ENCODE peak calls at places on chromosomes 1 and 21, in seven cellular contexts. V is C1 segment of cervical spinal cord, F is T47D, C is cardiac fibroblast, H is upper lobe of right lung, X is HAP-1, N is GM12865. T is an unnamed sample.

GRCh38 chr1:162380061-162380846 is 1.3 kb upstream of the C1orf226 start:
- DNase-seq in V (no peak), F (no peak), C (no peak), H (no peak), X (no peak), N (no peak), T (no peak)

GRCh38 chr1:7511381-7511780 is 259.7 kb upstream of the VAMP3 start:
- DNase-seq in V (no peak), F (no peak), C (no peak), H (no peak), X (no peak), N (no peak), T (no peak)

GRCh38 chr1:31368611-31369107 is 4.2 kb downstream of the FABP3 start:
- DNase-seq in V (no peak), F (peak), C (no peak), H (no peak), X (no peak), N (no peak), T (no peak)

GRCh38 chr21:38468989-38469388 is 29.3 kb downstream of the ERG start:
- DNase-seq in V (no peak), F (no peak), C (no peak), H (no peak), X (no peak), N (no peak), T (peak)

GRCh38 chr1:94504601-94505000 is 37.0 kb downstream of the F3 start:
- DNase-seq in V (no peak), F (no peak), C (no peak), H (no peak), X (no peak), N (no peak), T (no peak)

GRCh38 chr21:39754811-39755210 is 9.8 kb downstream of the IGSF5 start:
- DNase-seq in V (no peak), F (no peak), C (no peak), H (no peak), X (no peak), N (no peak), T (no peak)

GRCh38 chr1:153506831-153507413 is 28.9 kb downstream of the S100A6 start:
- DNase-seq in V (no peak), F (no peak), C (peak), H (peak), X (no peak), N (no peak), T (peak)

GRCh38 chr21:18716578-18717138 is 313.1 kb upstream of the TMPRSS15 start:
- DNase-seq in V (no peak), F (peak), C (no peak), H (no peak), X (no peak), N (no peak), T (no peak)

GRCh38 chr1:12173631-12174121 is 6.9 kb downstream of the TNFRSF1B start:
- DNase-seq in V (no peak), F (no peak), C (no peak), H (no peak), X (no peak), N (peak), T (no peak)

GRCh38 chr1:114854693-114855320 is at the start of gene SYCP1:
- DNase-seq in V (no peak), F (no peak), C (no peak), H (no peak), X (no peak), N (no peak), T (peak)

GRCh38 chr1:167489581-167490340 is 28.6 kb downstream of the CD247 start:
- DNase-seq in V (no peak), F (no peak), C (no peak), H (no peak), X (no peak), N (no peak), T (no peak)

GRCh38 chr1:34360574-34360973 is 183.9 kb downstream of the C1orf94 start:
- DNase-seq in V (no peak), F (no peak), C (no peak), H (no peak), X (no peak), N (peak), T (no peak)

GRCh38 chr1:171863531-171863930 is 22.2 kb downstream of the DNM3 start:
- DNase-seq in V (no peak), F (no peak), C (no peak), H (no peak), X (no peak), N (no peak), T (no peak)

GRCh38 chr1:222711319-222712252 is 705 bp downstream of the AIDA start:
- DNase-seq in V (peak), F (peak), C (peak), H (peak), X (peak), N (peak), T (peak)

GRCh38 chr21:36297938-36298572 is 21.9 kb upstream of the MORC3 start:
- DNase-seq in V (no peak), F (peak), C (peak), H (peak), X (no peak), N (peak), T (no peak)

GRCh38 chr1:56535949-56536348 is 43.4 kb downstream of the PLPP3 start:
- DNase-seq in V (no peak), F (no peak), C (no peak), H (no peak), X (no peak), N (no peak), T (no peak)

GRCh38 chr1:156836041-156836654 is 19.5 kb upstream of the SH2D2A start:
- DNase-seq in V (no peak), F (no peak), C (no peak), H (no peak), X (no peak), N (peak), T (no peak)

GRCh38 chr21:30340714-30341573 is 3.5 kb upstream of the KRTAP27-1 start:
- DNase-seq in V (no peak), F (peak), C (peak), H (no peak), X (peak), N (peak), T (no peak)

GRCh38 chr1:58104960-58105359 is 441.6 kb downstream of the OMA1 start:
- DNase-seq in V (no peak), F (no peak), C (no peak), H (no peak), X (no peak), N (peak), T (no peak)

GRCh38 chr1:10866314-10867091 is 70.1 kb upstream of the CASZ1 start:
- DNase-seq in V (no peak), F (peak), C (peak), H (peak), X (peak), N (peak), T (peak)

GRCh38 chr1:226429051-226429461 is 21.2 kb upstream of the PARP1 start:
- DNase-seq in V (no peak), F (no peak), C (no peak), H (no peak), X (no peak), N (no peak), T (no peak)

GRCh38 chr1:240991230-240991629 is 365.8 kb downstream of the RGS7 start:
- DNase-seq in V (no peak), F (no peak), C (no peak), H (no peak), X (no peak), N (no peak), T (no peak)

GRCh38 chr1:10528066-10529014 is 53.6 kb downstream of the PEX14 start:
- DNase-seq in V (no peak), F (peak), C (peak), H (no peak), X (no peak), N (no peak), T (peak)

GRCh38 chr1:232667094-232667780 is 37.3 kb upstream of the SIPA1L2 start:
- DNase-seq in V (no peak), F (peak), C (no peak), H (no peak), X (no peak), N (no peak), T (no peak)

T was measured in foreskin fibroblast.